ENCODE peak calls at places on chromosomes 1 and 21, in ten cellular contexts. N, J, W, Y, S, T, O, Q, K and H are unnamed samples.

GRCh38 chr1:224173523-224173922 is 9.5 kb upstream of the DEGS1 start:
- DNase-seq in N (no peak), J (no peak), W (no peak), Y (no peak), S (no peak), T (no peak), O (no peak), Q (no peak), K (no peak), H (no peak)

GRCh38 chr1:109113787-109114568 is at the start of gene ELAPOR1:
- DNase-seq in N (no peak), J (peak; percentile 19), W (peak; percentile 60), Y (no peak), S (peak; percentile 33), T (peak; percentile 78), O (peak; percentile 66), Q (peak; percentile 95), K (peak; percentile 82), H (peak; percentile 69)

GRCh38 chr1:42970143-42970542 is 11.5 kb upstream of the SLC2A1 start:
- DNase-seq in N (no peak), J (no peak), W (no peak), Y (no peak), S (no peak), T (no peak), O (no peak), Q (no peak), K (peak; percentile 4), H (no peak)

GRCh38 chr21:42833859-42834729 is 45.2 kb downstream of the WDR4 start:
- DNase-seq in N (no peak), J (no peak), W (no peak), Y (no peak), S (no peak), T (peak; percentile 17), O (no peak), Q (no peak), K (no peak), H (no peak)

GRCh38 chr21:46208761-46209721 is 19.5 kb downstream of the LSS start:
- DNase-seq in N (no peak), J (no peak), W (no peak), Y (no peak), S (no peak), T (no peak), O (no peak), Q (no peak), K (peak; percentile 9), H (no peak)

GRCh38 chr1:43271186-43272118 is 1.7 kb downstream of the TMEM125 start:
- DNase-seq in N (no peak), J (peak; percentile 4), W (no peak), Y (no peak), S (no peak), T (peak; percentile 25), O (no peak), Q (no peak), K (peak; percentile 50), H (peak; percentile 53)

GRCh38 chr1:223664106-223664505 is 1.4 kb downstream of the CAPN8 start:
- DNase-seq in N (no peak), J (no peak), W (no peak), Y (no peak), S (no peak), T (no peak), O (no peak), Q (no peak), K (no peak), H (no peak)

GRCh38 chr21:14754682-14755081 is 208.6 kb upstream of the SAMSN1 start:
- DNase-seq in N (no peak), J (no peak), W (no peak), Y (no peak), S (no peak), T (no peak), O (no peak), Q (no peak), K (no peak), H (no peak)

GRCh38 chr1:224053456-224053855 is 60.5 kb upstream of the FBXO28 start:
- DNase-seq in N (no peak), J (no peak), W (no peak), Y (no peak), S (no peak), T (no peak), O (no peak), Q (no peak), K (no peak), H (no peak)

GRCh38 chr21:45918835-45919467 is 62.6 kb upstream of the COL6A1 start:
- DNase-seq in N (no peak), J (no peak), W (no peak), Y (no peak), S (no peak), T (no peak), O (no peak), Q (no peak), K (no peak), H (peak; percentile 7)

GRCh38 chr1:16967095-16967567 is 13.3 kb downstream of the MFAP2 start:
- DNase-seq in N (no peak), J (peak; percentile 74), W (peak; percentile 82), Y (no peak), S (peak; percentile 57), T (no peak), O (peak; percentile 84), Q (no peak), K (peak; percentile 50), H (no peak)
- H3K4me1 ChIP-seq in N (peaks cover 6% of the 10 kb centered on the region), J (peaks cover 7% of the 10 kb centered on the region), W (peaks cover 15% of the 10 kb centered on the region), Y (peaks cover 8% of the 10 kb centered on the region), S (peaks cover 17% of the 10 kb centered on the region), T (no peaks in the 10 kb centered on the region), O (no peaks in the 10 kb centered on the region), Q (no peaks in the 10 kb centered on the region), K (no peaks in the 10 kb centered on the region), H (no peaks in the 10 kb centered on the region)

DNA sequence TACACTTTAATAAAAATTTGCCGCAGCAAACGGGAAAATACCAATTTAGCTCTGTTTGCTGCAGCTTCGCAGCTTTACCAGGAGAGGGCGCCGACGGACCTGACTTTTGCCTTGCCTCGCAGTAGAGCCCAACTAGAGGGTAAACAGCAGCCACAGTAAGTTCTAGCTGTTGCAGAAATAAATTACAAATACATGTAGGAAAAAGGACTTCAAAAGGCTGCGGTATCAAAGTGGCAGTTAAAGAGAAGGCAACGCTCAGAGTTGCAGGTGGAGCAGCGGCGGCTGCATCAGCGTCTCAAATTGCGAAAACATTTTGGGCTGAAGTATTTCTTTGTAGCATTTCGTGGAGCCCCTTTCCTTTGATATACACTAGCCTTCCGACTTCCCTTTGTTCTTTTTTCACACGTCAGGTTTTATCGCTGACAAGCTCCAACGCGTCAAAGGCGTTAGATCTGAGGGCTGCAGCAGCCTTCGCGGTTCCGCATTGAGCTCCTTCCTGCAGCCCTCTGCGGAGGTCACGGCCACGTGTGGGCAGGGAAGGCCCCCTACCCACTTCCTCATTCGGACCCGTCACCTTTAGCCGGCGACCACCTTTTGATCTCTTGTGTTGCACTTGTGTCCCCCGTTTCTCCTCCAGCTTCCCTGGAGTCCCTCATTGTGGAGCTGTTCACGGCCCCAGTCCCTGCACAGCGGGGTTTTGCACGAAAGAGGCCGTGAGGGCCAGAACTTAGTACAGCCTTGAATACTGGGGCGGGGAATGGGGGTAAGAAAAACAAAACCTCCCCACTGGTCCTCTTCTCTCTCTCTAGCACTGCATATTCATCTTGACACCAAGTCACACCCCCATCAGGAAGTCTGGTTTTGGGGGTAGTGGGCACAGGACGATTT is 72.8 kb downstream of the S1PR1 start:
- DNase-seq in N (no peak), J (peak; percentile 56), W (peak; percentile 77), Y (peak; percentile 46), S (peak; percentile 25), T (peak; percentile 60), O (peak; percentile 69), Q (peak; percentile 89), K (peak; percentile 48), H (peak; percentile 86)
- H3K4me1 ChIP-seq in N (no peaks in the 10 kb centered on the region), J (no peaks in the 10 kb centered on the region), W (peaks cover 12% of the 10 kb centered on the region), Y (no peaks in the 10 kb centered on the region), S (peaks cover 11% of the 10 kb centered on the region), T (peaks cover 4% of the 10 kb centered on the region), O (no peaks in the 10 kb centered on the region), Q (peaks cover 56% of the 10 kb centered on the region), K (peaks cover 9% of the 10 kb centered on the region), H (peaks cover 4% of the 10 kb centered on the region)

DNA sequence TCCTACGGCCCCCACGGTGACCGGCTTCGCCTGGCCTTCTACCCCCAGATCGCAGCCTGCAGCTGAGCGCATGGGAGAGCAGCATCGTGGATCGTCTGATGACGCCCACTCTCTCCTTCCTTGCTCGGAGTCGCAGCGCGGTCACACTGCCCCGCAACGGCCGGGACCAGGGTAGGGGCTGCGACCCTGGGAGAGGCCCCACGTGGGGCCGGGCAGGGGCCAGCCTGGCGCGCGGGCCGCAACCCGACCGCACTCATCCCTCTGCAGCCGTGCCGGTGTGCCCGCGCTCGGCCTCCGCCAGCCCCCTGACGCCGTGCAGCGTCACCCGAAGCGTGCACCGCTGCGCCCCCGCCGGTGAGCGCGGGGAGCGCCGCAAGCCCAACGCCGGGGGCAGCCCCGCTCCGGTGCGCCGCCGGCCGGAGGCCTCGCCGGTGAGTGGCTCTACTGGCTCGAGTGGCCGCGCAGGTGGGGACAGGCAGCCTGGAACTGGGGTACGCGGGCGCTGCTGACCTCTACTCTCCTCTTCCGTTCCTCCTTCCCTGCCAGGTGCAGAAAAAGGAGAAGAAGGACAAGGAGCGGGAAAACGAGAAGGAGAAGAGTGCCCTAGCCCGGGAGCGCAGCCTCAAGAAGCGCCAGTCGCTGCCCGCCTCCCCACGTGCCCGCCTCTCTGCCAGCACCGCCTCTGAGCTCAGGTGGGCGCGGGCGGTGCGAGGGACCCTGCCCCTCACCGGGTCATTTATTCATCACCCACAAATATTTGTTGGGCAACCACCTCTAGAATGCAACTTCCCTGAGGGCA is 20.4 kb downstream of the MAP7D1 start:
- DNase-seq in N (no peak), J (no peak), W (no peak), Y (no peak), S (peak; percentile 41), T (no peak), O (no peak), Q (no peak), K (no peak), H (peak; percentile 77)
- H3K4me1 ChIP-seq in N (peaks cover 2% of the 10 kb centered on the region), J (peaks cover 6% of the 10 kb centered on the region), W (no peaks in the 10 kb centered on the region), Y (peaks cover 40% of the 10 kb centered on the region), S (peaks cover 84% of the 10 kb centered on the region), T (peaks cover 22% of the 10 kb centered on the region), O (no peaks in the 10 kb centered on the region), Q (no peaks in the 10 kb centered on the region), K (peaks cover 7% of the 10 kb centered on the region), H (peaks cover 6% of the 10 kb centered on the region)

GRCh38 chr1:40697436-40697835 is 5.9 kb downstream of the NFYC start:
- DNase-seq in N (no peak), J (no peak), W (no peak), Y (no peak), S (no peak), T (no peak), O (no peak), Q (no peak), K (no peak), H (no peak)
- H3K4me1 ChIP-seq in N (peaks cover 9% of the 10 kb centered on the region), J (no peaks in the 10 kb centered on the region), W (peaks cover 11% of the 10 kb centered on the region), Y (peaks cover 3% of the 10 kb centered on the region), S (peaks cover 79% of the 10 kb centered on the region), T (peaks cover 39% of the 10 kb centered on the region), O (no peaks in the 10 kb centered on the region), Q (peaks cover 76% of the 10 kb centered on the region), K (peaks cover 23% of the 10 kb centered on the region), H (no peaks in the 10 kb centered on the region)

DNA sequence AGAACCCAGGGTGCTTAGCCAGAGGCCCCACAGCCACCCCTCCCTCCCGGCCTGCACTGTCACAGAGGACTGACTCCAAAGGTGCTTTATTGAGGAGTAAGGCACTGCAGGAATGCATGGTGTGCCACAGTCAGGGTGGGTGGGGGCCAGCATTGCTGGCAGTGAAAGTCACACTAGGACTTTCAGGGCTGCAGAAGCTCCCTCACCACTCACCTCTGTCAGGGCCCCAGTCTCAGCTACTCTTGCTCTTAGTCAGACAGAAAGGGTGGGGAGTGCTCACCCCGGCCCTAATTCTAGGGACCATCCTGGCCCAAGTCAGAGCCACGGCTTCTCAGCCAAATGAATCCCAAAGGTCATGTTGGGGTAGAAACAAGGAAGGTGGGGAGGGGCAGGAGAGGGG is 19.4 kb downstream of the KNCN start:
- DNase-seq in N (no peak), J (no peak), W (no peak), Y (no peak), S (no peak), T (no peak), O (no peak), Q (no peak), K (no peak), H (no peak)
- H3K4me1 ChIP-seq in N (peaks cover 2% of the 10 kb centered on the region), J (no peaks in the 10 kb centered on the region), W (no peaks in the 10 kb centered on the region), Y (peaks cover 31% of the 10 kb centered on the region), S (peaks cover 6% of the 10 kb centered on the region), T (peaks cover 6% of the 10 kb centered on the region), O (no peaks in the 10 kb centered on the region), Q (peaks cover 6% of the 10 kb centered on the region), K (no peaks in the 10 kb centered on the region), H (peaks cover 4% of the 10 kb centered on the region)